ENCODE peak calls at places on chromosome 18, in six cellular contexts. K is stomach, Z is transverse colon, F is heart left ventricle, M is K562, D is uterus. P is an unnamed sample.

GRCh38 chr18:58788470-58788869 is 76.2 kb upstream of the ZNF532 start:
- DNase-seq in K (no peak), Z (no peak), F (no peak), M (no peak), D (no peak), P (no peak)

GRCh38 chr18:8366070-8366469 is 243.2 kb upstream of the RAB12 start:
- DNase-seq in K (no peak), Z (no peak), F (no peak), M (no peak), D (no peak), P (no peak)

GRCh38 chr18:79772108-79772864 is 25.5 kb upstream of the KCNG2 start:
- DNase-seq in K (no peak), Z (peak), F (no peak), M (no peak), D (no peak), P (no peak)

GRCh38 chr18:424869-425138 is 75.7 kb downstream of the COLEC12 start:
- DNase-seq in K (no peak), Z (no peak), F (no peak), M (no peak), D (no peak), P (no peak)

GRCh38 chr18:79574938-79575525 is 104.6 kb upstream of the CTDP1 start:
- DNase-seq in K (no peak), Z (peak), F (no peak), M (no peak), D (peak), P (peak)

GRCh38 chr18:68840554-68841263 is 42.8 kb downstream of the CCDC102B start:
- DNase-seq in K (no peak), Z (no peak), F (peak), M (no peak), D (peak), P (peak)

GRCh38 chr18:24276994-24277393 is 120.6 kb downstream of the OSBPL1A start:
- DNase-seq in K (no peak), Z (no peak), F (no peak), M (no peak), D (no peak), P (no peak)

GRCh38 chr18:55501594-55502345 is 86.2 kb downstream of the TCF4 start:
- DNase-seq in K (no peak), Z (no peak), F (no peak), M (no peak), D (no peak), P (no peak)

GRCh38 chr18:77140439-77141109 is 8.0 kb upstream of the MBP start:
- DNase-seq in K (no peak), Z (peak), F (no peak), M (no peak), D (no peak), P (peak)

GRCh38 chr18:4908239-4908638 is 288.8 kb downstream of the AKAIN1 start:
- DNase-seq in K (no peak), Z (no peak), F (no peak), M (no peak), D (no peak), P (no peak)

GRCh38 chr18:55319517-55319905 is 268.5 kb downstream of the TCF4 start:
- DNase-seq in K (no peak), Z (no peak), F (no peak), M (no peak), D (no peak), P (no peak)

GRCh38 chr18:64110692-64111480 is 38.0 kb downstream of the LINC00305 start:
- DNase-seq in K (no peak), Z (no peak), F (no peak), M (no peak), D (no peak), P (no peak)

GRCh38 chr18:8898990-8899389 is 193.6 kb downstream of the MTCL1 start:
- DNase-seq in K (no peak), Z (no peak), F (no peak), M (peak), D (no peak), P (peak)

GRCh38 chr18:61901334-61901986 is 8.7 kb upstream of the RNF152 start:
- DNase-seq in K (peak), Z (peak), F (peak), M (peak), D (peak), P (peak)

GRCh38 chr18:24656571-24656971 is 196.1 kb downstream of the HRH4 start:
- DNase-seq in K (no peak), Z (no peak), F (no peak), M (no peak), D (peak), P (no peak)

GRCh38 chr18:70085641-70086040 is 119.8 kb downstream of the RTTN start:
- DNase-seq in K (no peak), Z (no peak), F (no peak), M (no peak), D (no peak), P (no peak)

GRCh38 chr18:55100817-55101457 is 141.7 kb upstream of the CCDC68 start:
- DNase-seq in K (no peak), Z (no peak), F (no peak), M (no peak), D (no peak), P (no peak)

GRCh38 chr18:55400590-55401274 is 187.3 kb downstream of the TCF4 start:
- DNase-seq in K (no peak), Z (no peak), F (no peak), M (no peak), D (no peak), P (no peak)

GRCh38 chr18:73848656-73849055 is 299.0 kb downstream of the FBXO15 start:
- DNase-seq in K (no peak), Z (no peak), F (no peak), M (no peak), D (no peak), P (no peak)

GRCh38 chr18:77167276-77167675 is 34.7 kb upstream of the MBP start:
- DNase-seq in K (no peak), Z (no peak), F (no peak), M (no peak), D (no peak), P (no peak)

GRCh38 chr18:12405066-12405465 is 2.7 kb upstream of the PRELID3A start:
- DNase-seq in K (no peak), Z (no peak), F (peak), M (no peak), D (no peak), P (no peak)

GRCh38 chr18:22128954-22129353 is 40.4 kb upstream of the GATA6 start:
- DNase-seq in K (no peak), Z (no peak), F (no peak), M (no peak), D (no peak), P (no peak)

GRCh38 chr18:78810706-78811105 is 168.9 kb upstream of the SALL3 start:
- DNase-seq in K (no peak), Z (no peak), F (no peak), M (no peak), D (no peak), P (no peak)

GRCh38 chr18:76452357-76452756 is 42.7 kb downstream of the ZNF516 start:
- DNase-seq in K (no peak), Z (no peak), F (no peak), M (no peak), D (no peak), P (peak)

GRCh38 chr18:59498687-59499086 is 139.6 kb upstream of the LMAN1 start:
- DNase-seq in K (no peak), Z (no peak), F (no peak), M (no peak), D (no peak), P (no peak)

GRCh38 chr18:66587430-66587829 is 16.5 kb downstream of the CDH19 start:
- DNase-seq in K (no peak), Z (no peak), F (no peak), M (no peak), D (no peak), P (no peak)

GRCh38 chr18:24600076-24600654 is 139.7 kb downstream of the HRH4 start:
- DNase-seq in K (no peak), Z (no peak), F (no peak), M (peak), D (peak), P (no peak)

GRCh38 chr18:79518028-79518682 is 122.4 kb downstream of the NFATC1 start:
- DNase-seq in K (no peak), Z (no peak), F (no peak), M (no peak), D (no peak), P (no peak)

GRCh38 chr18:72089432-72089831 is 454.7 kb downstream of the CBLN2 start:
- DNase-seq in K (no peak), Z (no peak), F (no peak), M (no peak), D (no peak), P (no peak)

GRCh38 chr18:26002375-26002774 is 88.0 kb downstream of the SS18 start:
- DNase-seq in K (no peak), Z (no peak), F (no peak), M (no peak), D (no peak), P (no peak)

DNA sequence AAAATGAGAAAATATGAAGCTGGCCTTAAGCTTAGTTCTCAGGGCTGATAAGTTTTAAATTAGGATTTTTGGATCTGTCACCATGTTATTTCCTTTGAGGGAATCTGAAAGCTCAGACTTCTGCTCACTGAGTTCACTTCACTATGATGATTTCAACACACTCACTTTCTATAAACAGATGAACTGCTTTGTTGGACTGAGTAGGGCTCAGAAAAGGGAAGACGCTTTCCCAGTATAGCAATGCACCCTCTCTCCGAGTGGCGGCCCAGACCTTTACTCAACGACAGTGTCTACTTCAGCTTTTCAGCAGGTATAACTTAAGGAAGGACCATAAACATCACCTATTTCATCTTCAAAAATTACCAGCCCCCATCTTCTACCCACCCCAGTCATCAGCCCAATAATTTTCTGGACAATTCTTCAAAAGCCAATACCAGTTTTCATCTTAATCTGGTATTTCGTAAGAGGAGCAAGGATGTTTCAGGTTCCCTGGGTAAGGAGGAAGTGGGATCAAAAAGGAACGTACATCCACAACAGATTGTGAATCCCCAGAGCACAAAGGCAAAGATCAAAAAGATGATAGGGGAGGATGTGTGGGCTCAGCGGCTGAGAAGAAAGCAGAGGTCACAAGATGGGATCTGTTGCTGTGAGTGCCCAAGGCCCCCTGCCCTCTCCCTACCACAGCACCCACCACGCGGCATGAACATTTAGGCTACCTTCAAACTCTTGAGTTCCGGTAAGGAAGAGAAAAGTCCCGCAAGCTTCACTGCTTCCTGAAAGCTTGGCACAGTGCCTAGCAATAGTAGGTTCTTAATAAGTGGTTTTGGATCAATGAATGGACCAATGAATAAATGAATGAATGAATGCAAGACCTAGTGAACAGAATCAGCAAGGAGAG is 41.9 kb downstream of the LPIN2 start:
- DNase-seq in K (no peak), Z (no peak), F (no peak), M (no peak), D (no peak), P (no peak)
- H3K4me3 ChIP-seq in K (no peak), Z (no peak), F (no peak), M (no peak), D (no peak), P (no peak)

GRCh38 chr18:49459404-49460171 is 857 bp downstream of the DYM start:
- DNase-seq in K (no peak), Z (no peak), F (no peak), M (no peak), D (no peak), P (no peak)
- TF ChIP-seq POLR2A in K (no peak), Z (no peak), F (no peak), M (no peak), D (no peak), P (no peak)

DNA sequence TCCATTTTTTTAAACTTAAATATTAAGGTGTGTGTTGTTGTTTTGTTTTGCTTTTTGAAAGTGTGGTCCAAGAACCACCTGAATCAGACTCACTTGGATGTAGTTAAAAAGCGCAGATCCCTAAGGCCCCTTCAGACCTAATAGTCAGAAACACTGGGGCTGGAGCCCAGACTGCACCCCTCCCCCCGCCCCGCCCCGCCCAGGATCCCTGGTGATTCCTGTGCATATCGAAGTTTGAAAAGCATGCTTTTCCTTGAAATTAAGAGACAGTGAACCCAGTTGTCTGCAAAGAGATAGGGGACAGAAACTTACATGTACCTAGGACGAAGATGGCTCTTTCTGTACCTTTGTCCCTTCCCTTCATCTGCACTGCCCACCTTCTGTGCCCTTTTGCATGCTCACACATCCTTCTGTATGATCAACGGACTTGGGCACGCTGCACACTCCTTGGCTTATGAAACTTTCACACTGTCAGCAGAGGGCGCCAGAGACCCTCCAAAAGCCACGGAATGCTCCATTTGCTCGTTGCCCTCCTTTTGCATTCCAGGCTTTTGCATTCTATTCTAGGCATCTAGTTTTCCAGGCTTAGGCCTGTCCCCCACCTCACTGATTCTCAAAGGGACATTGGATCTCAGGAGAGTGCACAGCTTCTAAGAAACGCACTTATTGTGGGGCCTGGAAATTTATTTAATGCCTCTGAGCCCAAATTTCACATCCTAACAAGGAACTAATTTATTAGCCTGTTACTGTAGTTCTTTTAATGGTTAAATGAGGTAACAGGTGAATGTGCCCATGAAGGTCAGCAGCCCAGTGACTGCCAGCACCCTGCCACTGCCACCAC is 32.8 kb upstream of the SLC14A1 start:
- DNase-seq in K (peak), Z (peak), F (peak), M (peak), D (peak), P (peak)
- H3K4me3 ChIP-seq in K (no peak), Z (no peak), F (no peak), M (no peak), D (no peak), P (no peak)

GRCh38 chr18:2965797-2966196 is 47.1 kb downstream of the LPIN2 start:
- DNase-seq in K (no peak), Z (no peak), F (no peak), M (no peak), D (no peak), P (no peak)
- TF ChIP-seq POLR2A in K (no peak), Z (no peak), F (no peak), M (no peak), D (no peak), P (no peak)

DNA sequence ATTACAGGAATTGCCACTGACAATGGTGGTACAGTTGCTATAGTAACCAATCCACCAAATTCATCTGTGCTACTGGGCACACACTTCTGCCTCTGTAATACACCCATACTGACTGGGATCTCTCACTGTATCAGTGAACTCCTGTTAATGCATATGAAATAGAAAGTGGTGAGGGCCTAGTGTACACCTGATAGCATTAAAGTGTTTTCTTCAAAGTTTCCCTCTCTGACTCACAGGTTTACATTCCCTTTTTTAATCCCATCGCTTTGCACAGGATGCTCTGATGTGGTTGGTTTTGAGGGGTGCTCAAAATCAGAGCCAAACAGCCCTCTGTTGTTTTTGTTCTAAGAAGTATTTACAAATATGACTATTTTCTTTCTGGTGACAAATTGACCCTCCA is 13.1 kb downstream of the KLHL14 start:
- DNase-seq in K (no peak), Z (no peak), F (no peak), M (no peak), D (no peak), P (no peak)
- H3K4me3 ChIP-seq in K (no peak), Z (no peak), F (no peak), M (no peak), D (no peak), P (no peak)

GRCh38 chr18:2906522-2907458 is 60.0 kb downstream of the EMILIN2 start:
- DNase-seq in K (no peak), Z (peak), F (peak), M (peak), D (peak), P (peak)
- TF ChIP-seq POLR2A in K (no peak), Z (peak), F (no peak), M (no peak), D (no peak), P (no peak)

GRCh38 chr18:23144628-23145027 is 9.3 kb downstream of the CABLES1 start:
- DNase-seq in K (no peak), Z (no peak), F (no peak), M (no peak), D (no peak), P (no peak)
- H3K4me3 ChIP-seq in K (no peak), Z (no peak), F (no peak), M (no peak), D (no peak), P (no peak)

GRCh38 chr18:6729247-6730091 is at the start of gene ARHGAP28:
- DNase-seq in K (peak), Z (peak), F (peak), M (peak), D (peak), P (peak)
- TF ChIP-seq POLR2A in K (no peak), Z (peak), F (peak), M (peak), D (no peak), P (peak)

GRCh38 chr18:50293039-50293438 is 5.5 kb upstream of the CXXC1 start:
- DNase-seq in K (no peak), Z (no peak), F (no peak), M (no peak), D (no peak), P (no peak)

GRCh38 chr18:50301074-50301473 is 13.6 kb upstream of the CXXC1 start:
- DNase-seq in K (no peak), Z (no peak), F (no peak), M (no peak), D (no peak), P (no peak)

GRCh38 chr18:50298443-50299284 is 11.2 kb upstream of the CXXC1 start:
- DNase-seq in K (no peak), Z (no peak), F (no peak), M (no peak), D (no peak), P (no peak)

GRCh38 chr18:50299626-50300388 is 12.3 kb upstream of the CXXC1 start:
- DNase-seq in K (no peak), Z (no peak), F (no peak), M (no peak), D (no peak), P (no peak)

DNA sequence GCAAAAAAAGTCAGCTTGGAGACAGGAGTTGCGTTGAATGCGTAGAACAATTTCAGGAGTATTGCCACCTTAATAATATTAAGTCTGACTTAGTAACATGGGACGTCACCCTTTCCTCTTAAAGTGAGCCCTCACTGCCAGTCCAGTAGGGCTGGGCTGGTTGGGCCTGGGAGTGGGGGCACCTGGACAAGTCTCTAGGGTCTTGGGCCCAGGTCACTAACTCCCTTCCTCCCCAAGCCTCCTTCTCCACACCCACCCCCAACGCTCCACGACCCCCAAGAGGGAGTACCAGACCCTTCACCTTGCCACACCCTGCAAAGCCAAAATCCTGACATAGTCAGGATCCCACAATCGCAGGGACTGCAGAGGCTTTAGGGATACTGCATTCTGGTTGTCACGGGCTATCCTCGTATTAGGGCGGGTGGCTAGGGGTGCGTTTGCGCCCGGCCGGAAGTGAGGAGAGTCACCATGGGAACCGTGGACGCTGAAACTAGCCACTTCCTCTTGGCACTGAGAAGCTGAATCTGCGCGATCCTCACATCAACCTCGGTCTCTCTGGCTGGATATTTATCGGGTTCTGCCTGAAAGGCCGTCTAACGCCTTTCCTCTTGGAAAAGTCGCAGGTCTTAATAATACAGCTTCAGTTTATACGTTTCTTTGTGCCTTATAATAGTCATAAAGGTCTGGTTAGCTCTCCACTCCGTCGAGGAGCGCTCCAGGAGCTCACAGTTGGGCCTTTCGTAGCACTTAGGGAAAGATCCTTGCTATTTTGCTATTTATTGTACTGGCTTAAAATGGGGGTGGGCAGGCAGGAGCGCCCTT is 10.3 kb upstream of the CXXC1 start:
- DNase-seq in K (peak), Z (peak), F (peak), M (no peak), D (peak), P (peak)
- H3K4me3 ChIP-seq in K (peak), Z (peak), F (peak), M (no peak), D (peak), P (no peak)